ENCODE peak calls at places on chromosome X, in ten cellular contexts. X is activated naive CD4-positive, alpha-beta T cell treated with anti-CD3 and anti-CD28 coated beads, Interleukin-2, amount 10 ng/mL, durations not matched to agents 7 days and 5 days; D is CD8-positive, alpha-beta memory T cell; A is non-pigmented ciliary epithelial cell; Q is HFFc6; I is AG08395; G is amniotic stem cell; E is neural progenitor cell; N is stimulated activated CD4-positive, alpha-beta T cell treated with anti-CD3 and anti-CD28 coated beads, Interleukin-1b, Interleukin-23, amount 100 ng/mL, for 4 hours; P is fibroblast of the conjunctiva. V is an unnamed sample.

GRCh38 chrX:152821145-152821765 is 9.3 kb downstream of the CETN2 start:
- DNase-seq in X (peak; percentile 25), D (no peak), A (no peak), Q (peak; percentile 27), I (peak; percentile 36), G (no peak), E (peak; percentile 72), N (no peak), P (no peak), V (peak; percentile 31)

GRCh38 chrX:119655125-119655524 is 37.8 kb downstream of the SEPTIN6 start:
- DNase-seq in X (peak; percentile 45), D (no peak), A (peak; percentile 88), Q (peak; percentile 78), I (peak; percentile 63), G (peak; percentile 17), E (no peak), N (peak; percentile 40), P (no peak), V (peak; percentile 78)

GRCh38 chrX:11837437-11837836 is 79.4 kb downstream of the MSL3 start:
- DNase-seq in X (no peak), D (no peak), A (no peak), Q (no peak), I (no peak), G (no peak), E (no peak), N (no peak), P (no peak), V (no peak)

GRCh38 chrX:141736656-141737055 is 38.1 kb upstream of the SPANXD start:
- DNase-seq in X (no peak), D (no peak), A (no peak), Q (no peak), I (no peak), G (no peak), E (no peak), N (no peak), P (no peak), V (no peak)

GRCh38 chrX:136899206-136899605 is 18.7 kb upstream of the RBMX start:
- DNase-seq in X (no peak), D (no peak), A (no peak), Q (no peak), I (no peak), G (no peak), E (no peak), N (no peak), P (no peak), V (no peak)

GRCh38 chrX:17644001-17644400 is 93.3 kb upstream of the SCML1 start:
- DNase-seq in X (no peak), D (no peak), A (no peak), Q (no peak), I (no peak), G (no peak), E (no peak), N (no peak), P (no peak), V (no peak)

GRCh38 chrX:13938766-13939530 is 90.7 kb downstream of the GEMIN8 start:
- DNase-seq in X (no peak), D (no peak), A (no peak), Q (no peak), I (no peak), G (no peak), E (peak; percentile 57), N (no peak), P (no peak), V (no peak)

GRCh38 chrX:40834225-40834624 is 98.9 kb upstream of the MED14 start:
- DNase-seq in X (no peak), D (no peak), A (no peak), Q (no peak), I (no peak), G (no peak), E (no peak), N (no peak), P (no peak), V (no peak)

GRCh38 chrX:149512225-149512885 is 7.2 kb upstream of the IDS start:
- DNase-seq in X (peak; percentile 65), D (peak; percentile 54), A (no peak), Q (peak; percentile 30), I (peak; percentile 50), G (no peak), E (peak; percentile 62), N (peak; percentile 21), P (no peak), V (peak; percentile 42)

GRCh38 chrX:63585936-63586335 is 199.1 kb downstream of the ARHGEF9 start:
- DNase-seq in X (no peak), D (no peak), A (no peak), Q (no peak), I (no peak), G (no peak), E (no peak), N (no peak), P (no peak), V (no peak)

GRCh38 chrX:74902806-74903205 is 22.4 kb downstream of the NEXMIF start:
- DNase-seq in X (no peak), D (no peak), A (no peak), Q (no peak), I (no peak), G (no peak), E (no peak), N (no peak), P (no peak), V (no peak)

GRCh38 chrX:71178908-71179307 is 34.3 kb downstream of the NLGN3 start:
- DNase-seq in X (peak; percentile 52), D (peak; percentile 30), A (no peak), Q (peak; percentile 12), I (peak; percentile 62), G (peak; percentile 8), E (peak; percentile 68), N (no peak), P (peak; percentile 60), V (peak; percentile 65)

GRCh38 chrX:109774706-109775105 is 41.6 kb upstream of the ACSL4 start:
- DNase-seq in X (no peak), D (no peak), A (peak; percentile 48), Q (peak; percentile 74), I (peak; percentile 72), G (no peak), E (no peak), N (no peak), P (peak; percentile 47), V (peak; percentile 87)

GRCh38 chrX:7889138-7889537 is 38.1 kb downstream of the PNPLA4 start:
- DNase-seq in X (peak; percentile 19), D (no peak), A (no peak), Q (no peak), I (no peak), G (no peak), E (no peak), N (no peak), P (no peak), V (peak; percentile 13)

GRCh38 chrX:37685452-37686347 is at the start of gene XK:
- DNase-seq in X (peak; percentile 54), D (peak; percentile 35), A (no peak), Q (no peak), I (no peak), G (no peak), E (peak; percentile 68), N (peak; percentile 17), P (no peak), V (peak; percentile 4)

GRCh38 chrX:18290200-18290599 is 64.3 kb downstream of the SCML2 start:
- DNase-seq in X (no peak), D (no peak), A (no peak), Q (no peak), I (no peak), G (no peak), E (peak; percentile 15), N (no peak), P (peak; percentile 0), V (no peak)

GRCh38 chrX:37380256-37380655 is 31.1 kb downstream of the PRRG1 start:
- DNase-seq in X (no peak), D (no peak), A (no peak), Q (no peak), I (no peak), G (no peak), E (no peak), N (no peak), P (no peak), V (no peak)

GRCh38 chrX:15834051-15834450 is 20.6 kb downstream of the AP1S2 start:
- DNase-seq in X (no peak), D (no peak), A (no peak), Q (no peak), I (no peak), G (no peak), E (no peak), N (no peak), P (no peak), V (no peak)

GRCh38 chrX:66142351-66142750 is 21.7 kb upstream of the HEPH start:
- DNase-seq in X (no peak), D (no peak), A (no peak), Q (no peak), I (no peak), G (no peak), E (no peak), N (no peak), P (no peak), V (no peak)

GRCh38 chrX:100350704-100351489 is 59.2 kb downstream of the PCDH19 start:
- DNase-seq in X (no peak), D (no peak), A (no peak), Q (no peak), I (no peak), G (no peak), E (no peak), N (no peak), P (no peak), V (no peak)

GRCh38 chrX:143121471-143121870 is 95.7 kb downstream of the SPANXN4 start:
- DNase-seq in X (no peak), D (no peak), A (no peak), Q (no peak), I (no peak), G (no peak), E (peak; percentile 35), N (no peak), P (no peak), V (no peak)

GRCh38 chrX:49767231-49767630 is 61.9 kb upstream of the PAGE4 start:
- DNase-seq in X (no peak), D (no peak), A (no peak), Q (no peak), I (no peak), G (no peak), E (no peak), N (no peak), P (no peak), V (no peak)

GRCh38 chrX:130869239-130869638 is 33.8 kb downstream of the ENOX2 start:
- DNase-seq in X (no peak), D (no peak), A (no peak), Q (no peak), I (peak; percentile 4), G (no peak), E (no peak), N (no peak), P (no peak), V (peak; percentile 1)

GRCh38 chrX:115058276-115058675 is 40.9 kb upstream of the IL13RA2 start:
- DNase-seq in X (no peak), D (no peak), A (peak; percentile 46), Q (peak; percentile 82), I (peak; percentile 70), G (peak; percentile 41), E (no peak), N (no peak), P (peak; percentile 82), V (peak; percentile 87)

GRCh38 chrX:152220612-152221011 is 82.2 kb upstream of the MAGEA10 start:
- DNase-seq in X (no peak), D (no peak), A (peak; percentile 9), Q (no peak), I (no peak), G (no peak), E (no peak), N (no peak), P (peak; percentile 1), V (peak; percentile 0)

GRCh38 chrX:13721371-13721770 is 13.0 kb downstream of the TRAPPC2 start:
- DNase-seq in X (no peak), D (no peak), A (no peak), Q (no peak), I (no peak), G (no peak), E (no peak), N (no peak), P (no peak), V (no peak)

GRCh38 chrX:112760697-112761096 is 79.9 kb downstream of the AMOT start:
- DNase-seq in X (no peak), D (no peak), A (no peak), Q (no peak), I (no peak), G (no peak), E (no peak), N (no peak), P (no peak), V (no peak)

GRCh38 chrX:12979011-12979629 is 4.2 kb downstream of the TMSB4X start:
- DNase-seq in X (no peak), D (no peak), A (no peak), Q (no peak), I (no peak), G (no peak), E (no peak), N (no peak), P (peak; percentile 51), V (no peak)

V was measured in EL.